ENCODE peak calls at places on chromosomes 16 and 17, in ten cellular contexts. R, B, E, P, D, U, T, H, C and Z are unnamed samples.

GRCh38 chr16:57761301-57761700 is 25.7 kb downstream of the KATNB1 start:
- DNase-seq in P (no peak), B (no peak), E (no peak), H (no peak), C (no peak), T (no peak), R (no peak), U (peak), D (no peak), Z (no peak)

GRCh38 chr16:66026211-66026610 is 340.3 kb upstream of the CDH5 start:
- DNase-seq in H (no peak), D (peak), U (no peak), B (peak), P (no peak), T (no peak), C (peak), R (peak), E (peak), Z (no peak)

GRCh38 chr17:17422641-17423040 is 54.2 kb upstream of the MED9 start:
- DNase-seq in B (no peak), T (no peak), E (no peak), P (no peak), R (no peak), D (no peak), C (no peak), H (no peak), U (no peak), Z (peak)

GRCh38 chr17:18919963-18920362 is 32.0 kb upstream of the SLC5A10 start:
- DNase-seq in U (no peak), B (no peak), C (no peak), P (no peak), R (no peak), H (no peak), D (no peak), T (no peak), E (no peak), Z (no peak)

GRCh38 chr16:14377326-14377725 is 252.7 kb downstream of the PARN start:
- DNase-seq in T (no peak), R (no peak), D (no peak), E (no peak), U (no peak), B (peak), H (no peak), C (no peak), P (no peak), Z (no peak)

GRCh38 chr17:21129023-21129681 is 2.4 kb downstream of the DHRS7B start:
- DNase-seq in D (no peak), E (no peak), B (peak), C (no peak), P (peak), H (no peak), T (peak), U (no peak), R (peak), Z (no peak)

GRCh38 chr16:4513086-4513860 is 25.3 kb downstream of the CDIP1 start:
- DNase-seq in P (no peak), C (no peak), E (no peak), H (no peak), R (no peak), B (no peak), D (no peak), T (no peak), U (no peak), Z (no peak)

GRCh38 chr16:84360170-84360569 is 8.2 kb upstream of the ATP2C2 start:
- DNase-seq in H (no peak), D (no peak), U (no peak), P (no peak), B (peak), E (no peak), T (no peak), R (no peak), C (no peak), Z (no peak)

GRCh38 chr17:19830061-19830460 is 37.7 kb downstream of the ULK2 start:
- DNase-seq in H (no peak), C (no peak), R (no peak), B (peak), P (no peak), E (no peak), T (no peak), U (no peak), D (no peak), Z (no peak)

GRCh38 chr16:85524365-85524629 is 88.8 kb upstream of the GSE1 start:
- DNase-seq in E (no peak), T (no peak), B (no peak), H (no peak), D (no peak), P (no peak), C (no peak), R (no peak), U (peak), Z (no peak)

GRCh38 chr16:85253127-85253941 is 141.1 kb upstream of the CIBAR2 start:
- DNase-seq in T (peak), C (peak), P (no peak), R (peak), D (peak), E (no peak), U (peak), B (peak), H (no peak), Z (no peak)

GRCh38 chr16:56814537-56815432 is 50.2 kb upstream of the SLC12A3 start:
- DNase-seq in R (no peak), T (no peak), E (no peak), P (no peak), B (no peak), H (no peak), D (no peak), U (no peak), C (peak), Z (no peak)

GRCh38 chr16:2895813-2896212 is 12.8 kb downstream of the FLYWCH2 start:
- DNase-seq in H (no peak), C (no peak), B (peak), U (no peak), D (no peak), E (no peak), R (peak), T (no peak), P (no peak), Z (no peak)

GRCh38 chr17:70716551-70716950 is 547.2 kb downstream of the KCNJ2 start:
- DNase-seq in H (no peak), P (no peak), R (no peak), U (no peak), T (no peak), D (no peak), E (no peak), C (no peak), B (no peak), Z (no peak)

GRCh38 chr17:152860-153420 is 15.6 kb downstream of the SCGB1C2 start:
- DNase-seq in E (no peak), H (no peak), C (no peak), R (no peak), B (no peak), T (no peak), D (no peak), P (no peak), U (peak), Z (peak)

GRCh38 chr17:18008496-18009268 is 30.3 kb downstream of the ATPAF2 start:
- DNase-seq in T (no peak), C (peak), R (no peak), E (no peak), H (no peak), U (no peak), P (peak), B (peak), D (no peak), Z (no peak)

GRCh38 chr17:6361733-6362132 is 73.2 kb downstream of the AIPL1 start:
- DNase-seq in H (no peak), D (no peak), C (peak), U (no peak), R (no peak), T (no peak), P (no peak), B (peak), E (no peak), Z (no peak)

GRCh38 chr16:69466547-69466946 is 42.1 kb downstream of the CYB5B start:
- DNase-seq in U (no peak), E (no peak), C (no peak), P (no peak), T (no peak), B (no peak), R (no peak), H (no peak), D (no peak), Z (no peak)

GRCh38 chr16:85644093-85644712 is 31.1 kb downstream of the GSE1 start:
- DNase-seq in B (no peak), E (no peak), D (no peak), H (no peak), T (no peak), C (no peak), P (no peak), U (no peak), R (no peak), Z (no peak)

GRCh38 chr17:35708149-35708548 is 23.3 kb upstream of the RASL10B start:
- DNase-seq in U (no peak), H (no peak), E (no peak), R (peak), C (no peak), D (no peak), B (peak), P (no peak), T (no peak), Z (no peak)

GRCh38 chr17:75707096-75707720 is 14.1 kb upstream of the ITGB4 start:
- DNase-seq in E (no peak), H (no peak), B (peak), D (no peak), U (no peak), P (no peak), R (peak), C (no peak), T (peak), Z (peak)

GRCh38 chr17:47905221-47905733 is 9.2 kb downstream of the SP2 start:
- DNase-seq in U (no peak), B (peak), T (peak), H (peak), D (peak), E (no peak), P (peak), C (peak), R (peak), Z (no peak)
- H3K4me3 ChIP-seq in U (no peak), B (no peak), T (no peak), H (no peak), D (no peak), E (no peak), P (no peak), C (no peak), R (no peak), Z (no peak)

GRCh38 chr16:159136-159849 is 6.5 kb upstream of the HBM start:
- DNase-seq in T (no peak), R (no peak), E (no peak), C (no peak), P (no peak), H (no peak), D (no peak), B (no peak), U (no peak), Z (no peak)

GRCh38 chr16:160691-161190 is 5.0 kb upstream of the HBM start:
- DNase-seq in E (no peak), B (no peak), H (no peak), R (no peak), C (no peak), P (no peak), U (no peak), D (no peak), T (no peak), Z (no peak)

GRCh38 chr16:154223-155030 is 2.0 kb downstream of the HBZ start:
- DNase-seq in T (no peak), U (no peak), E (no peak), C (peak), R (peak), B (peak), D (no peak), H (no peak), P (no peak), Z (no peak)

GRCh38 chr16:152141-153128 is at the start of gene HBZ:
- DNase-seq in P (no peak), B (no peak), T (no peak), E (no peak), C (no peak), R (no peak), D (no peak), U (no peak), H (no peak), Z (no peak)

DNA sequence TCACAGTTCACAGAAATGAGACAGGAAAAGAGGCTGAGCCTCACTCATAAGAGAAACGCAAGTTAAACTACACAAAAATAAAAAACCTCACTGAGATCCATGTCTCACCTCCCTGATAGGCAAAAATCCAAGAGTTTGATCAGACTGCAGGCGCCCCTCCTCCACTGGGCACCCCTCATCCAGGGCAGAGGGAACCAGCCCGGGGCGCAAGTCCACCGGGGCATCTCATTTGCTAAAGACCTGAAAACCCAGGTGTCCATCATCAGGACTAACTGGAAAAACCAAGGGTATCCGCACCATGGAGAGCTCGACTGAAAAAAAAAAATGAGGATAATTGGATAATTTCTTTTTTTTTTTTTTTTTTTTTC is 2.6 kb downstream of the HBZ start:
- DNase-seq in C (no peak), D (no peak), H (no peak), U (no peak), E (no peak), T (no peak), B (no peak), P (no peak), R (no peak), Z (no peak)
- H3K4me3 ChIP-seq in C (no peak), D (no peak), H (no peak), U (peak), E (peak), T (no peak), B (peak), P (peak), R (no peak), Z (peak)

GRCh38 chr17:81700353-81701287 is 2.5 kb upstream of the MRPL12 start:
- DNase-seq in E (no peak), T (no peak), D (no peak), H (no peak), C (no peak), B (peak), R (no peak), U (no peak), P (no peak), Z (peak)
- H3K4me3 ChIP-seq in E (peak), T (no peak), D (no peak), H (no peak), C (no peak), B (no peak), R (no peak), U (no peak), P (no peak), Z (no peak)

GRCh38 chr17:76869878-76870714 is 1.9 kb downstream of the MGAT5B start:
- DNase-seq in H (no peak), C (peak), E (no peak), U (no peak), T (no peak), B (peak), D (no peak), P (no peak), R (peak), Z (no peak)

GRCh38 chr17:76867578-76868175 is 527 bp upstream of the MGAT5B start:
- DNase-seq in B (peak), E (no peak), D (no peak), R (peak), P (no peak), H (no peak), U (no peak), C (peak), T (no peak), Z (no peak)

GRCh38 chr17:76868669-76869208 is 535 bp downstream of the MGAT5B start:
- DNase-seq in E (no peak), R (no peak), T (no peak), H (no peak), C (no peak), U (no peak), D (no peak), B (no peak), P (no peak), Z (no peak)

GRCh38 chr17:76868176-76868668 is at the start of gene MGAT5B:
- DNase-seq in T (peak), C (peak), H (peak), P (no peak), E (peak), U (peak), R (peak), D (peak), B (peak), Z (no peak)

GRCh38 chr17:76869209-76869877 is 1.1 kb downstream of the MGAT5B start:
- DNase-seq in C (no peak), T (no peak), B (no peak), R (no peak), H (no peak), E (no peak), U (no peak), D (no peak), P (no peak), Z (no peak)
- H3K4me3 ChIP-seq in C (no peak), T (no peak), B (no peak), R (no peak), H (peak), E (peak), U (peak), D (no peak), P (peak), Z (peak)

GRCh38 chr16:25018972-25019617 is 3.9 kb upstream of the ARHGAP17 start:
- DNase-seq in R (no peak), E (no peak), U (no peak), T (no peak), H (no peak), C (no peak), P (no peak), D (no peak), B (no peak), Z (no peak)
- H3K4me3 ChIP-seq in R (no peak), E (no peak), U (no peak), T (no peak), H (no peak), C (no peak), P (no peak), D (no peak), B (no peak), Z (no peak)

DNA sequence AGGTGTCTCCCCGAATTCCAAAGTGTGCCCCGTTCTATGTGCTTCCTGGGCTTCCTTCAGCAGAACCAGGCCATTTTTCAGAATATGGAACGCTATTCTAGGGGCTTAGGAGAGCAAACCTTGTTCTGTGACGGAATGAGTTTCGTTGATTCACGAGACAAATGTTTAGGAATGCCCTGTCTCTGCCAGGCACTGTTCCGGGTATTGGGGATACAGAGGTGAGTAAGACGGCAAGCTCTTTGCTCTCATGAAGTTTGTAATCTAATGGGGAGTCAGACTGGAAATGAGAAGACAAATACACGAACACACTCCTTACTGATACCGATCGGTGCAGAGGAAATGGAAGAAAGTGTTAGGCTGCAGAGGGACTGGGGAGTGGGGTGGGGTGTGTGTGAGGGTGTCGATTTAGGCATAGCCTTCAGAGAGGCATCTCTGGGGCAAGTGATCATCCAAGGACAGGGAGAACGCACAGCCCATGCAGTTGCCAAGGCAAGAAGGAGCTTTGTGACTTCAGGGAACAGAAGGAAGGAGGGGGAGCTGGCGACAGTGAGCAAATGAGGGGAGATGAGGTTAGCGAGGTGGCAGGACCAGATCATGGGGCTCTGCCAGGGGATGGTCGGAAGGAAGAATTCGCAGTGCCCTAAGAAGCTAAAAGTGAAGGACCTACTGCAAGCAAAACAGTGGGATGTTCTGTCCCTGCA is 189.6 kb downstream of the MSI2 start:
- DNase-seq in D (no peak), T (no peak), H (no peak), U (peak), B (no peak), P (no peak), R (no peak), C (no peak), E (no peak), Z (no peak)
- H3K4me3 ChIP-seq in D (no peak), T (no peak), H (no peak), U (no peak), B (no peak), P (no peak), R (no peak), C (no peak), E (no peak), Z (no peak)

GRCh38 chr17:60862482-60862881 is 184.8 kb downstream of the BCAS3 start:
- DNase-seq in E (no peak), R (no peak), B (no peak), T (no peak), U (no peak), H (no peak), C (no peak), D (no peak), P (no peak), Z (no peak)

GRCh38 chr17:60857521-60857920 is 179.9 kb downstream of the BCAS3 start:
- DNase-seq in B (no peak), C (no peak), R (no peak), E (no peak), D (no peak), P (no peak), U (no peak), H (no peak), T (no peak), Z (no peak)
- H3K4me3 ChIP-seq in B (no peak), C (no peak), R (no peak), E (no peak), D (no peak), P (no peak), U (no peak), H (no peak), T (no peak), Z (no peak)

GRCh38 chr16:30764086-30764485 is 2.0 kb downstream of the RNF40 start:
- DNase-seq in U (peak), E (no peak), P (no peak), T (no peak), C (no peak), B (no peak), D (no peak), R (no peak), H (no peak), Z (peak)
- H3K4me3 ChIP-seq in U (no peak), E (no peak), P (no peak), T (no peak), C (no peak), B (no peak), D (no peak), R (no peak), H (no peak), Z (no peak)

DNA sequence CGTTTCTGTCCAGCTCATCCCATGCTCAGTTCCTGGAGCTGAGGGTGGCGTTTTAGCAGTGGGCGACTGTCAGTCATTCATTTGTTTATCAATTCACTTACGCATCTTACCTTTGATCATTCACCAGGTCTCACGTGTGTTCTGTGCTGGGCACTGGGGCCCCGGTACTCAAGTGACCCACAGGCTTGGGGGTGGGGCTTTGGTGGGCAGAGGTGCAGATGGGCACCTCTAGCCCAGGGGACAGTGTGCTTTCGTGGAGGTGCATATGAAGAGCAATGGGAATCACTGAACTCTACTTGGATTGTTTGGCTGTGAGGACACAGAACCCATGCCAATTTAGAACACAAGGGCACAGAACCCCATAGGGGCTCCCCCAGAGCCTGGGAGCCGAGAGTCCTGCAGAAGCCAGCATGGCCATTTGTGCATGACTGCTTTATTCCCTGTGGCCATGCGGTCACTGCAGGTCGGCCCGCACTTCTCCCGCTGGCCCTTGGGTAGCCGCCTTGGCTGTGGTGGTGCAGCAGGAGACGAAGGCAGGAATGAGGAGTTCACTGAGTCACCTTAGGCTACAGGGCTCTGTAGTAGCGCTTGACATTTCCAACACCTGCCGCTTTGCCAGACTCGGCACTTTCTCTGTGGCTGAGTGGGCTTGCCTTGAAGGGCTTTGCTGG is 144.6 kb downstream of the SNX29 start:
- DNase-seq in C (no peak), R (no peak), E (no peak), P (no peak), U (no peak), B (no peak), H (no peak), T (no peak), D (no peak), Z (no peak)
- H3K4me3 ChIP-seq in C (no peak), R (no peak), E (no peak), P (no peak), U (no peak), B (no peak), H (no peak), T (no peak), D (no peak), Z (no peak)